ENCODE peak calls at places on chromosomes 12 and 14, in six cellular contexts. W is H4; V is islet precursor cell; B is colonic mucosa; X is activated CD4-positive, alpha-beta T cell treated with anti-CD3 and anti-CD28 coated beads for 4 hours; U is effector memory CD8-positive, alpha-beta T cell. Q is an unnamed sample.

GRCh38 chr12:105740970-105741725 is 397.6 kb downstream of the NUAK1 start:
- DNase-seq in U (no peak), V (no peak), X (no peak), B (no peak), W (peak; percentile 8), Q (no peak)

GRCh38 chr14:32709072-32709471 is 229.6 kb upstream of the NPAS3 start:
- DNase-seq in B (no peak), U (no peak), X (no peak), W (peak; percentile 86), V (no peak), Q (no peak)

GRCh38 chr12:122081108-122081696 is 2.6 kb downstream of the MLXIP start:
- DNase-seq in X (no peak), W (no peak), U (no peak), B (peak; percentile 32), V (peak; percentile 78), Q (no peak)

GRCh38 chr14:32259368-32260013 is 56.4 kb upstream of the RNU6-8 start:
- DNase-seq in X (no peak), W (peak; percentile 58), B (no peak), V (peak; percentile 87), U (no peak), Q (no peak)

GRCh38 chr14:61466249-61466904 is 145.0 kb downstream of the PRKCH start:
- DNase-seq in B (peak; percentile 16), W (peak; percentile 34), U (no peak), V (peak; percentile 88), X (no peak), Q (no peak)

GRCh38 chr12:39581592-39581991 is 38.0 kb downstream of the ABCD2 start:
- DNase-seq in X (no peak), B (no peak), U (no peak), V (no peak), W (no peak), Q (no peak)

GRCh38 chr12:26274441-26275312 is 79.3 kb downstream of the SSPN start:
- DNase-seq in W (peak; percentile 99), X (no peak), B (peak; percentile 83), V (peak; percentile 96), U (no peak), Q (no peak)

GRCh38 chr14:88987516-88987915 is 163.1 kb downstream of the TTC8 start:
- DNase-seq in U (no peak), X (no peak), V (no peak), W (peak; percentile 67), B (no peak), Q (no peak)

GRCh38 chr14:97977711-97978261 is 1180.6 kb downstream of the VRK1 start:
- DNase-seq in B (peak; percentile 80), V (no peak), U (peak; percentile 48), X (peak; percentile 65), W (peak; percentile 82), Q (no peak)

GRCh38 chr12:130838284-130838950 is 633 bp downstream of the STX2 start:
- DNase-seq in W (no peak), U (peak; percentile 6), B (peak; percentile 25), V (peak; percentile 79), X (no peak), Q (peak; percentile 17)

GRCh38 chr12:133073836-133074235 is 6.9 kb upstream of the ZNF140 start:
- DNase-seq in B (no peak), V (no peak), U (no peak), X (no peak), W (no peak), Q (no peak)

GRCh38 chr14:30177776-30178175 is 250.1 kb upstream of the PRKD1 start:
- DNase-seq in X (no peak), U (no peak), V (no peak), B (no peak), W (no peak), Q (no peak)

GRCh38 chr12:42905419-42905705 is 315.8 kb upstream of the PRICKLE1 start:
- DNase-seq in X (no peak), W (no peak), V (no peak), U (no peak), B (no peak), Q (no peak)

GRCh38 chr12:89882051-89882450 is 173.4 kb upstream of the ATP2B1 start:
- DNase-seq in X (no peak), U (no peak), W (peak; percentile 49), B (no peak), V (peak; percentile 75), Q (no peak)

GRCh38 chr12:109461846-109462766 is 15.0 kb downstream of the KCTD10 start:
- DNase-seq in U (no peak), B (peak; percentile 81), W (peak; percentile 87), V (peak; percentile 91), X (no peak), Q (no peak)

GRCh38 chr12:67520611-67521010 is 127.9 kb upstream of the DYRK2 start:
- DNase-seq in U (no peak), B (no peak), W (peak; percentile 34), X (no peak), V (no peak), Q (no peak)

GRCh38 chr12:3101309-3102022 is 24.3 kb downstream of the TSPAN9 start:
- DNase-seq in X (no peak), B (no peak), V (no peak), W (no peak), U (no peak), Q (no peak)

GRCh38 chr12:89927226-89927698 is 218.6 kb upstream of the ATP2B1 start:
- DNase-seq in U (no peak), V (no peak), X (no peak), W (no peak), B (no peak), Q (no peak)

GRCh38 chr12:43285248-43285647 is 266.8 kb downstream of the ADAMTS20 start:
- DNase-seq in W (peak; percentile 18), U (no peak), B (no peak), X (no peak), V (no peak), Q (no peak)

GRCh38 chr12:123847876-123848275 is 85.8 kb downstream of the DNAH10 start:
- DNase-seq in B (no peak), V (no peak), U (no peak), X (no peak), W (no peak), Q (no peak)

GRCh38 chr14:58914271-58914855 is 274.1 kb upstream of the DAAM1 start:
- DNase-seq in U (no peak), V (no peak), B (no peak), W (no peak), X (no peak), Q (no peak)

Q was measured in immature natural killer cell.